ENCODE peak calls at places on chromosomes 12 and 14, in eight cellular contexts. M, V, H, E, A, W, O and S are unnamed samples.

GRCh38 chr12:110670161-110670701 is 18.7 kb downstream of the HVCN1 start:
- DNase-seq in A (no peak), E (no peak), H (no peak), O (no peak), V (no peak), M (peak), W (no peak), S (no peak)

GRCh38 chr12:104340177-104340576 is 36.6 kb downstream of the EID3 start:
- DNase-seq in W (no peak), V (no peak), A (no peak), O (no peak), M (no peak), E (no peak), H (no peak), S (no peak)

GRCh38 chr12:24840046-24840800 is 108.7 kb downstream of the BCAT1 start:
- DNase-seq in M (no peak), V (no peak), W (no peak), H (no peak), E (no peak), A (no peak), O (no peak), S (no peak)

GRCh38 chr12:62910549-62911169 is 24.3 kb downstream of the PPM1H start:
- DNase-seq in A (no peak), O (no peak), V (no peak), E (no peak), W (no peak), M (no peak), H (no peak), S (no peak)

GRCh38 chr12:76064904-76065303 is 19.6 kb downstream of the NAP1L1 start:
- DNase-seq in M (no peak), V (no peak), A (no peak), H (no peak), O (no peak), W (no peak), E (no peak), S (no peak)

GRCh38 chr14:92794547-92794941 is 439 bp downstream of the GOLGA5 start:
- DNase-seq in A (no peak), W (peak), E (no peak), V (no peak), H (peak), M (no peak), O (no peak), S (no peak)

GRCh38 chr12:110813298-110813697 is 33.5 kb upstream of the CCDC63 start:
- DNase-seq in W (peak), V (no peak), E (no peak), H (no peak), M (no peak), O (no peak), A (no peak), S (no peak)

GRCh38 chr12:127761880-127762279 is 505.1 kb upstream of the TMEM132C start:
- DNase-seq in H (no peak), M (no peak), O (no peak), W (no peak), V (no peak), A (no peak), E (no peak), S (no peak)

GRCh38 chr14:34030864-34031263 is 80.0 kb upstream of the EGLN3 start:
- DNase-seq in A (no peak), M (no peak), V (no peak), O (no peak), H (peak), E (no peak), W (no peak), S (no peak)

DNA sequence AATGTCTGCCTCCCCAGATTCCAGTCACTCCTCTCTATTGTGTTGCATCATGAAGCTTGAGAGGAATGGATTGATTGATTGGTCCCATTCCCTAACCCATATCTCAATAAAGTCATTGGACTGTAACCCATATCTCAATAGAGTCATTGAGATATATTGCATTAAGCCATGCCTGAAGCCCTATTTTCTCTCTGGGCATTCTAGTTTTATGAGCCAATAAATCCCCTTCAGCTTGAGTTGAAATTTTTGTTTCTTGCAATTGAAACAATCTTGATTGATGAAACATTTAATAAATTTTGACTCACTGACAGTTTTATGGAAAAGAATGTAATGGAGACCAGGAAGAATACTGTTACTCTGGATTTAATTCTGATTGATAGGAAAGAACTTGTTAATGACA is 20.8 kb upstream of the OR4E1 start:
- DNase-seq in V (no peak), A (no peak), H (no peak), O (no peak), M (no peak), W (no peak), E (no peak), S (no peak)
- TF ChIP-seq REST in V (no peak), A (no peak), H (no peak), O (no peak), M (no peak), W (no peak), E (no peak), S (no peak)

GRCh38 chr12:19800884-19801283 is 361.6 kb downstream of the AEBP2 start:
- DNase-seq in M (peak), A (no peak), O (no peak), W (no peak), V (no peak), H (no peak), E (no peak), S (no peak)
- TF ChIP-seq REST in M (no peak), A (no peak), O (no peak), W (no peak), V (no peak), H (no peak), E (no peak), S (no peak)

DNA sequence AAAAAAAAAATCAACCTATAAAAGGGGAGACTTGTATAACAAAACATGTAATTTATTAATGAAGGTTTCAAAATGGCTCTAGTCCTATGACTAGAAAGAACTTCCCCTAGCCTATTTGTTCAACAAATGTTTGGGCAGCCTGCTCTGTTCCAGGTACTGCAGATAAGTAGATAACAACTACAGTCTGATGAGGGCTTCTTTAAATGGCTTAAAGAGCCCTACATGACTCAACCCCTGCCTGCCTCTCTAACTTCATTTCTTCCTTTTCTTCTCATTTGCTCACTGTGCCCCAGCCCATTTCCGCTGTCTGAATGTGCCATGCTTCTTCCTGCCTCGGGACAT is 21.5 kb downstream of the ALDH6A1 start:
- DNase-seq in E (no peak), H (no peak), M (no peak), A (no peak), W (no peak), V (no peak), O (no peak), S (no peak)
- TF ChIP-seq REST in E (no peak), H (no peak), M (no peak), A (no peak), W (no peak), V (no peak), O (no peak), S (no peak)

GRCh38 chr12:114164354-114164753 is 198.2 kb upstream of the RBM19 start:
- DNase-seq in H (no peak), E (no peak), M (no peak), V (no peak), A (no peak), W (no peak), O (no peak), S (no peak)
- TF ChIP-seq REST in H (no peak), E (no peak), M (no peak), V (no peak), A (no peak), W (no peak), O (no peak), S (no peak)

GRCh38 chr12:57522887-57523705 is 472 bp downstream of the MBD6 start:
- DNase-seq in A (peak), W (peak), E (no peak), H (no peak), M (no peak), O (no peak), V (no peak), S (peak)

GRCh38 chr12:57524814-57525614 is 2.4 kb downstream of the MBD6 start:
- DNase-seq in O (no peak), H (no peak), A (no peak), E (no peak), M (no peak), V (no peak), W (no peak), S (no peak)

GRCh38 chr12:57522019-57522886 is at the start of gene MBD6:
- DNase-seq in O (peak), M (peak), E (peak), A (peak), W (peak), V (peak), H (peak), S (peak)

GRCh38 chr12:57525615-57526383 is 3.2 kb downstream of the MBD6 start:
- DNase-seq in E (no peak), V (no peak), W (no peak), M (no peak), H (no peak), O (no peak), A (no peak), S (no peak)

GRCh38 chr12:57523706-57524614 is 1.3 kb downstream of the MBD6 start:
- DNase-seq in H (no peak), E (no peak), M (no peak), A (no peak), O (no peak), W (no peak), V (no peak), S (no peak)
- TF ChIP-seq REST in H (no peak), E (no peak), M (no peak), A (no peak), O (no peak), W (no peak), V (no peak), S (no peak)

GRCh38 chr14:74573421-74574091 is 38.5 kb downstream of the LTBP2 start:
- DNase-seq in A (no peak), M (no peak), O (no peak), V (no peak), E (no peak), H (no peak), W (peak), S (no peak)
- TF ChIP-seq REST in A (no peak), M (no peak), O (no peak), V (no peak), E (no peak), H (no peak), W (no peak), S (no peak)

GRCh38 chr12:42023733-42024494 is 120.8 kb downstream of the GXYLT1 start:
- DNase-seq in M (peak), O (peak), V (peak), H (peak), W (peak), A (peak), E (peak), S (peak)
- TF ChIP-seq REST in M (no peak), O (no peak), V (no peak), H (no peak), W (no peak), A (no peak), E (no peak), S (no peak)

GRCh38 chr12:113917393-113917792 is 48.7 kb downstream of the RBM19 start:
- DNase-seq in A (no peak), E (no peak), W (no peak), H (no peak), M (no peak), O (no peak), V (no peak), S (no peak)

GRCh38 chr12:113914176-113914575 is 51.9 kb downstream of the RBM19 start:
- DNase-seq in H (no peak), A (no peak), M (no peak), W (no peak), E (no peak), O (no peak), V (no peak), S (no peak)

GRCh38 chr12:113919791-113920190 is 46.3 kb downstream of the RBM19 start:
- DNase-seq in A (no peak), V (no peak), E (no peak), H (no peak), O (no peak), W (no peak), M (no peak), S (no peak)

GRCh38 chr12:113914806-113915205 is 51.3 kb downstream of the RBM19 start:
- DNase-seq in M (no peak), A (no peak), H (no peak), W (no peak), V (no peak), E (no peak), O (no peak), S (no peak)

GRCh38 chr12:113918306-113918705 is 47.8 kb downstream of the RBM19 start:
- DNase-seq in E (no peak), A (no peak), O (no peak), H (no peak), M (no peak), V (no peak), W (no peak), S (no peak)
- TF ChIP-seq REST in E (no peak), A (no peak), O (no peak), H (no peak), M (no peak), V (no peak), W (no peak), S (no peak)